ENCODE peak calls at places on chromosomes 2 and 18, in six cellular contexts. K is HepG2, D is GM23248, Y is SK-N-MC, C is transverse colon, W is AG04450. Z is an unnamed sample.

GRCh38 chr2:193566276-193566675 is 1371.5 kb upstream of the TMEFF2 start:
- DNase-seq in K (no peak), D (no peak), Y (no peak), C (no peak), W (no peak), Z (no peak)

GRCh38 chr2:240958366-240959213 is 39.8 kb upstream of the SNED1 start:
- DNase-seq in K (no peak), D (no peak), Y (no peak), C (no peak), W (no peak), Z (no peak)

GRCh38 chr18:30754846-30755245 is 287.7 kb downstream of the DSC3 start:
- DNase-seq in K (no peak), D (no peak), Y (no peak), C (no peak), W (no peak), Z (no peak)

GRCh38 chr2:181911830-181912229 is 20.3 kb downstream of the ITPRID2 start:
- DNase-seq in K (no peak), D (no peak), Y (no peak), C (peak), W (no peak), Z (no peak)

GRCh38 chr2:196088209-196088608 is 19.6 kb upstream of the DNAH7 start:
- DNase-seq in K (peak), D (peak), Y (no peak), C (peak), W (no peak), Z (peak)

GRCh38 chr2:216159161-216159560 is 50.0 kb downstream of the XRCC5 start:
- DNase-seq in K (no peak), D (no peak), Y (no peak), C (no peak), W (no peak), Z (no peak)

GRCh38 chr2:71561441-71562267 is 108.3 kb downstream of the DYSF start:
- DNase-seq in K (no peak), D (no peak), Y (no peak), C (no peak), W (no peak), Z (no peak)

GRCh38 chr2:234674781-234675201 is 177.9 kb upstream of the ARL4C start:
- DNase-seq in K (peak), D (peak), Y (no peak), C (no peak), W (no peak), Z (peak)

GRCh38 chr2:161746891-161747535 is 122.8 kb downstream of the SLC4A10 start:
- DNase-seq in K (no peak), D (no peak), Y (no peak), C (no peak), W (no peak), Z (no peak)

GRCh38 chr18:48785091-48785614 is 165.6 kb downstream of the SMAD7 start:
- DNase-seq in K (no peak), D (no peak), Y (no peak), C (peak), W (no peak), Z (no peak)

GRCh38 chr18:79926715-79927596 is 24.5 kb downstream of the SLC66A2 start:
- DNase-seq in K (no peak), D (no peak), Y (no peak), C (peak), W (no peak), Z (no peak)

GRCh38 chr18:22551536-22552151 is 133.9 kb upstream of the CTAGE1 start:
- DNase-seq in K (no peak), D (peak), Y (no peak), C (no peak), W (peak), Z (peak)

GRCh38 chr2:240285725-240286124 is 145.3 kb upstream of the OTOS start:
- DNase-seq in K (no peak), D (no peak), Y (no peak), C (no peak), W (no peak), Z (no peak)

GRCh38 chr18:2316082-2316481 is 255.2 kb downstream of the METTL4 start:
- DNase-seq in K (no peak), D (no peak), Y (no peak), C (no peak), W (no peak), Z (no peak)

GRCh38 chr2:121666042-121666441 is 16.8 kb upstream of the CLASP1 start:
- DNase-seq in K (peak), D (no peak), Y (no peak), C (no peak), W (no peak), Z (no peak)

GRCh38 chr2:140734992-140735391 is 1395.8 kb downstream of the LRP1B start:
- DNase-seq in K (no peak), D (no peak), Y (no peak), C (no peak), W (no peak), Z (no peak)

GRCh38 chr2:196586511-196586991 is 53.0 kb upstream of the CCDC150 start:
- DNase-seq in K (no peak), D (peak), Y (peak), C (no peak), W (peak), Z (peak)

GRCh38 chr18:22933958-22934423 is 863 bp downstream of the RBBP8 start:
- DNase-seq in K (no peak), D (peak), Y (no peak), C (no peak), W (no peak), Z (peak)

GRCh38 chr18:45565280-45565970 is 49.9 kb upstream of the SLC14A2 start:
- DNase-seq in K (no peak), D (peak), Y (no peak), C (no peak), W (no peak), Z (no peak)

GRCh38 chr18:3889803-3890202 is 439.8 kb downstream of the TGIF1 start:
- DNase-seq in K (peak), D (peak), Y (no peak), C (no peak), W (peak), Z (peak)

GRCh38 chr2:134657650-134658250 is 61.0 kb downstream of the TMEM163 start:
- DNase-seq in K (peak), D (peak), Y (no peak), C (no peak), W (no peak), Z (no peak)

GRCh38 chr2:145379934-145380333 is 860.0 kb upstream of the ZEB2 start:
- DNase-seq in K (no peak), D (no peak), Y (no peak), C (no peak), W (no peak), Z (no peak)

GRCh38 chr18:59286341-59286740 is 13.1 kb upstream of the RAX start:
- DNase-seq in K (no peak), D (no peak), Y (no peak), C (no peak), W (no peak), Z (no peak)

GRCh38 chr2:65483763-65484162 is 51.4 kb upstream of the SPRED2 start:
- DNase-seq in K (peak), D (peak), Y (no peak), C (no peak), W (no peak), Z (no peak)

GRCh38 chr2:69628325-69629038 is 15.1 kb downstream of the AAK1 start:
- DNase-seq in K (no peak), D (no peak), Y (no peak), C (no peak), W (no peak), Z (no peak)

GRCh38 chr2:179936654-179937053 is 70.4 kb downstream of the CWC22 start:
- DNase-seq in K (peak), D (peak), Y (no peak), C (peak), W (no peak), Z (no peak)

GRCh38 chr2:45759310-45759851 is 107.9 kb downstream of the PRKCE start:
- DNase-seq in K (no peak), D (peak), Y (no peak), C (no peak), W (no peak), Z (peak)

GRCh38 chr18:47968006-47968676 is 37.7 kb upstream of the SMAD2 start:
- DNase-seq in K (no peak), D (peak), Y (no peak), C (no peak), W (no peak), Z (peak)

GRCh38 chr2:121735520-121736074 is 1.1 kb downstream of the NIFK start:
- DNase-seq in K (no peak), D (peak), Y (no peak), C (no peak), W (no peak), Z (no peak)

GRCh38 chr2:128376241-128377041 is 57.8 kb upstream of the HS6ST1 start:
- DNase-seq in K (no peak), D (no peak), Y (no peak), C (no peak), W (no peak), Z (no peak)

GRCh38 chr2:215901796-215902195 is 111.6 kb downstream of the MREG start:
- DNase-seq in K (no peak), D (no peak), Y (no peak), C (no peak), W (no peak), Z (no peak)

DNA sequence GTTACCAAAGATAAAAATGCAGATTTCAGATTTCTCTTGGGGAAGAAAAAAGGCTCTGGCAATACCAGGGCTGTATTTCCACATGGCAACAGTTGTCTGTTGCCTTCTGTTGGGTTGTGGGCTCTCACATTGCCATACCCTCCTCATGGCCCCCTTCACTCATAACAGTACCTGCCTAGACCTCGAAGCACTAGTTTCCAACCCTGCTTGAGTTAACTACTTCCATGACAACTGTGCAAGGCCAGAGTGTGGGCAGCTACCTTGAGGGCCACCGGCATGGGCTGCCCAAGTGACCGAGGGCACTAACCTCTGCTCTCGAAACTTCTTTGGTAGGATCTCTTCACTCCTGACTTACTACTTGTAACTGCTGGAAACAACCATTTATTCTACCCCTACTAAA is 2.5 kb upstream of the ACTR3 start:
- DNase-seq in K (no peak), D (no peak), Y (no peak), C (no peak), W (no peak), Z (no peak)
- H3K4me3 ChIP-seq in K (no peak), D (no peak), Y (no peak), C (no peak), W (no peak), Z (no peak)

DNA sequence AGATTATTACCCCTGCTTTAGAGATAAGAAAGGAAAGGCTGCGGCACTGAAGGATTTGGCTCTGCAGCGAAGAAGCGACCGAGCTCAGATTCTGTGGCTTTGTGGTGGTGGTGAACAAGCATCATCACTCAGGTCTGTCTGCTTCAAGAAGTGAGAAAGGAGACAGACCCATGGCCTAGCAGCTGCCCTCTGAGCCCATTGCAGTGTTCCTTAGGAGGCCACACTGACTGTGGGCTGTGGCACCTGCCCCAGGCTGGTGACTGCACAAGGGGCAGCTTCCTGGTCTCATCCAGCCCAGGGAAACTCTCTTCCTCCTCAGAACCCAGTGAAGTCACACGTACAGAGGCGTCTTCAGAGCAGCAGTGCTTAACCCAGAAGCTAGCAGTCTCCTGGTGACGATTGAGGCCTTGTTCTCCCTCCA is 22.3 kb downstream of the BIN1 start:
- DNase-seq in K (no peak), D (peak), Y (no peak), C (no peak), W (no peak), Z (no peak)
- H3K4me3 ChIP-seq in K (no peak), D (peak), Y (no peak), C (no peak), W (peak), Z (no peak)

GRCh38 chr18:77990901-77991300 is 741.3 kb downstream of the GALR1 start:
- DNase-seq in K (no peak), D (no peak), Y (no peak), C (no peak), W (no peak), Z (no peak)
- H3K4me3 ChIP-seq in K (no peak), D (no peak), Y (no peak), C (no peak), W (no peak), Z (no peak)

GRCh38 chr2:197939787-197940186 is 135.4 kb downstream of the PLCL1 start:
- DNase-seq in K (no peak), D (no peak), Y (no peak), C (no peak), W (no peak), Z (no peak)
- H3K4me3 ChIP-seq in K (no peak), D (no peak), Y (no peak), C (no peak), W (no peak), Z (no peak)

Z was measured in brain microvascular endothelial cell.